ENCODE peak calls at places on chromosomes 7 and 10, in ten cellular contexts. Q, G, S, N, H, Z, U, K, E and F are unnamed samples.
A peak's percentile ranks its signal among the peaks of the same experiment; 100 is the strongest.

GRCh38 chr7:102425639-102426267 is 7.6 kb upstream of the ORAI2 start:
- DNase-seq in E (peak; percentile 93), H (no peak), Z (no peak), K (no peak), N (no peak), S (no peak), Q (no peak), U (no peak), G (peak; percentile 82), F (no peak)

GRCh38 chr7:74401137-74401859 is 52.4 kb upstream of the GTF2IRD1 start:
- DNase-seq in K (peak; percentile 85), G (peak; percentile 70), Q (no peak), Z (no peak), N (peak; percentile 41), H (peak; percentile 28), E (peak; percentile 91), U (peak; percentile 45), S (peak; percentile 62), F (no peak)

GRCh38 chr10:69327463-69328345 is 49.4 kb downstream of the HK1 start:
- DNase-seq in H (no peak), S (peak; percentile 66), G (no peak), E (peak; percentile 76), K (peak; percentile 75), Q (no peak), N (peak; percentile 63), Z (no peak), U (peak; percentile 26), F (peak; percentile 56)

GRCh38 chr7:51255536-51256243 is 60.9 kb downstream of the COBL start:
- DNase-seq in N (no peak), H (no peak), Z (no peak), Q (peak; percentile 9), G (no peak), K (no peak), S (no peak), E (no peak), U (no peak), F (no peak)

GRCh38 chr10:22635650-22636049 is 78.7 kb downstream of the PIP4K2A start:
- DNase-seq in K (no peak), H (no peak), Z (no peak), Q (no peak), N (no peak), S (no peak), U (no peak), E (no peak), G (no peak), F (no peak)

GRCh38 chr7:149707448-149707886 is 65.9 kb downstream of the ZNF467 start:
- DNase-seq in K (peak; percentile 27), Q (no peak), Z (no peak), S (peak; percentile 39), H (no peak), E (peak; percentile 33), U (no peak), N (no peak), G (no peak), F (no peak)

GRCh38 chr10:17993361-17993760 is 41.6 kb downstream of the SLC39A12 start:
- DNase-seq in U (no peak), G (no peak), N (peak; percentile 96), Z (no peak), K (no peak), S (no peak), E (no peak), Q (peak; percentile 52), H (no peak), F (no peak)

GRCh38 chr10:12380999-12381398 is 31.7 kb downstream of the CAMK1D start:
- DNase-seq in N (no peak), G (no peak), S (no peak), U (no peak), Q (no peak), Z (no peak), E (no peak), H (no peak), K (no peak), F (no peak)

GRCh38 chr7:105454058-105454739 is 65.5 kb upstream of the SRPK2 start:
- DNase-seq in Q (peak; percentile 60), H (peak; percentile 80), E (no peak), G (no peak), U (no peak), Z (no peak), K (no peak), N (peak; percentile 86), S (peak; percentile 80), F (no peak)

GRCh38 chr7:70571986-70572385 is 560.0 kb upstream of the GALNT17 start:
- DNase-seq in Z (no peak), U (no peak), S (no peak), Q (no peak), N (no peak), H (no peak), E (no peak), G (no peak), K (no peak), F (no peak)

GRCh38 chr7:112505495-112505894 is 24.7 kb downstream of the LSMEM1 start:
- DNase-seq in E (no peak), N (peak; percentile 43), G (no peak), S (peak; percentile 18), U (no peak), K (peak; percentile 30), Q (no peak), Z (no peak), H (no peak), F (no peak)

GRCh38 chr10:48468866-48469511 is 135.9 kb downstream of the ARHGAP22 start:
- DNase-seq in Z (no peak), S (no peak), N (no peak), K (peak; percentile 62), G (no peak), Q (no peak), U (no peak), E (peak; percentile 38), H (no peak), F (no peak)

GRCh38 chr10:48694371-48695030 is 9.8 kb downstream of the WDFY4 start:
- DNase-seq in E (no peak), G (no peak), H (no peak), U (no peak), Q (no peak), K (no peak), S (no peak), Z (no peak), N (no peak), F (no peak)

GRCh38 chr7:105690286-105690915 is 109.1 kb upstream of the EFCAB10 start:
- DNase-seq in E (no peak), K (no peak), H (no peak), Q (no peak), U (no peak), G (no peak), Z (no peak), N (no peak), S (no peak), F (no peak)

GRCh38 chr7:55194522-55194921 is 170.6 kb upstream of the LANCL2 start:
- DNase-seq in E (peak; percentile 30), H (no peak), Z (no peak), K (no peak), G (no peak), N (no peak), Q (no peak), U (no peak), S (no peak), F (no peak)

GRCh38 chr10:66349726-66350125 is 576.1 kb upstream of the LRRTM3 start:
- DNase-seq in Q (no peak), S (no peak), K (no peak), H (no peak), N (no peak), U (no peak), E (no peak), Z (no peak), G (no peak), F (no peak)

GRCh38 chr10:93503075-93503474 is 6.7 kb downstream of the CEP55 start:
- DNase-seq in S (peak; percentile 52), N (no peak), G (no peak), Z (no peak), Q (no peak), K (no peak), H (no peak), E (no peak), U (no peak), F (no peak)

GRCh38 chr10:77564781-77565589 is 72.6 kb downstream of the KCNMA1 start:
- DNase-seq in K (no peak), S (no peak), Q (no peak), H (peak; percentile 24), G (no peak), U (no peak), Z (no peak), E (no peak), N (peak; percentile 33), F (no peak)

GRCh38 chr7:3910041-3910440 is 609.0 kb downstream of the SDK1 start:
- DNase-seq in U (peak; percentile 53), G (no peak), E (no peak), S (no peak), N (no peak), Q (no peak), Z (no peak), K (no peak), H (no peak), F (no peak)

GRCh38 chr10:71708301-71708703 is 11.3 kb downstream of the C10orf105 start:
- DNase-seq in K (peak; percentile 78), H (no peak), E (peak; percentile 91), Z (no peak), N (no peak), G (peak; percentile 61), U (peak; percentile 40), Q (no peak), S (peak; percentile 40), F (no peak)

GRCh38 chr7:2140216-2140870 is 92.4 kb downstream of the MAD1L1 start:
- DNase-seq in K (no peak), G (no peak), E (no peak), Q (no peak), U (no peak), S (peak; percentile 5), Z (no peak), H (no peak), N (no peak), F (no peak)

GRCh38 chr7:77222819-77223218 is 23.2 kb upstream of the FGL2 start:
- DNase-seq in S (no peak), Z (no peak), K (no peak), Q (no peak), N (no peak), E (no peak), H (no peak), G (no peak), U (no peak), F (no peak)

GRCh38 chr7:96675548-96675947 is 34.1 kb downstream of the SEM1 start:
- DNase-seq in Q (no peak), G (no peak), E (no peak), U (no peak), H (no peak), N (no peak), Z (peak; percentile 33), S (peak; percentile 2), K (no peak), F (no peak)

GRCh38 chr7:114922151-114922651 is 307 bp downstream of the MDFIC start:
- DNase-seq in S (peak; percentile 66), E (no peak), K (no peak), H (no peak), Q (no peak), G (peak; percentile 53), N (peak; percentile 64), U (no peak), Z (no peak), F (no peak)

GRCh38 chr10:69845574-69846251 is 44.0 kb downstream of the COL13A1 start:
- DNase-seq in E (no peak), K (no peak), Z (no peak), Q (no peak), G (no peak), N (peak; percentile 42), S (peak; percentile 29), U (no peak), H (peak; percentile 46), F (no peak)

GRCh38 chr7:95436407-95436806 is 1.6 kb upstream of the PON2 start:
- DNase-seq in N (no peak), K (no peak), G (no peak), Z (no peak), Q (no peak), S (no peak), U (no peak), E (no peak), H (no peak), F (no peak)

GRCh38 chr10:29736325-29737208 is 101.8 kb upstream of the SVIL start:
- DNase-seq in K (no peak), Q (no peak), H (no peak), E (peak; percentile 74), Z (peak; percentile 8), N (peak; percentile 55), U (no peak), S (peak; percentile 56), G (peak; percentile 8), F (no peak)

GRCh38 chr10:112307631-112308502 is 24.7 kb downstream of the TECTB start:
- DNase-seq in Q (no peak), E (peak; percentile 57), U (peak; percentile 12), K (peak; percentile 62), H (no peak), S (peak; percentile 62), N (peak; percentile 43), Z (no peak), G (peak; percentile 19), F (no peak)